ENCODE peak calls at places on chromosomes 2 and 18, in eight cellular contexts. One of them, this sample, is unnamed.
A peak's percentile ranks its signal among the peaks of the same experiment; 100 is the strongest.

GRCh38 chr2:239025081-239025801 is 177.4 kb downstream of the TWIST2 start:
- DNase-seq in fibroblast of lung: peak; percentile 86
- DNase-seq in neuronal stem cell: no peak
- DNase-seq in SK-N-SH: peak; percentile 50
- DNase-seq in IMR-90: peak; percentile 37
- DNase-seq in neural progenitor cell: no peak
- DNase-seq in K562: no peak
- DNase-seq in DND-41: no peak
- DNase-seq in this sample: no peak

GRCh38 chr2:235849489-235849888 is 318.7 kb downstream of the GBX2 start:
- DNase-seq in IMR-90: no peak
- DNase-seq in neuronal stem cell: no peak
- DNase-seq in DND-41: no peak
- DNase-seq in fibroblast of lung: no peak
- DNase-seq in K562: no peak
- DNase-seq in neural progenitor cell: no peak
- DNase-seq in SK-N-SH: no peak
- DNase-seq in this sample: no peak

GRCh38 chr2:241946306-241947003 is 76.9 kb downstream of the RTP5 start:
- DNase-seq in DND-41: no peak
- DNase-seq in IMR-90: no peak
- DNase-seq in neural progenitor cell: no peak
- DNase-seq in fibroblast of lung: no peak
- DNase-seq in K562: no peak
- DNase-seq in neuronal stem cell: no peak
- DNase-seq in SK-N-SH: no peak
- DNase-seq in this sample: no peak

GRCh38 chr2:172082944-172083718 is 2.2 kb upstream of the DLX1 start:
- DNase-seq in IMR-90: no peak
- DNase-seq in SK-N-SH: peak; percentile 48
- DNase-seq in neural progenitor cell: peak; percentile 63
- DNase-seq in neuronal stem cell: peak; percentile 35
- DNase-seq in fibroblast of lung: no peak
- DNase-seq in DND-41: no peak
- DNase-seq in K562: no peak
- DNase-seq in this sample: no peak

GRCh38 chr18:48693625-48694262 is 154.9 kb downstream of the CTIF start:
- DNase-seq in DND-41: no peak
- DNase-seq in K562: peak; percentile 41
- DNase-seq in neuronal stem cell: no peak
- DNase-seq in SK-N-SH: no peak
- DNase-seq in fibroblast of lung: peak; percentile 33
- DNase-seq in IMR-90: peak; percentile 68
- DNase-seq in neural progenitor cell: no peak
- DNase-seq in this sample: no peak

GRCh38 chr2:30691948-30692828 is 115.1 kb downstream of the CAPN13 start:
- DNase-seq in SK-N-SH: no peak
- DNase-seq in IMR-90: peak; percentile 37
- DNase-seq in fibroblast of lung: no peak
- DNase-seq in neuronal stem cell: no peak
- DNase-seq in K562: peak; percentile 21
- DNase-seq in neural progenitor cell: no peak
- DNase-seq in DND-41: no peak
- DNase-seq in this sample: no peak

GRCh38 chr18:26022585-26022984 is 67.8 kb downstream of the SS18 start:
- DNase-seq in SK-N-SH: no peak
- DNase-seq in neural progenitor cell: peak; percentile 13
- DNase-seq in DND-41: no peak
- DNase-seq in neuronal stem cell: no peak
- DNase-seq in fibroblast of lung: no peak
- DNase-seq in K562: peak; percentile 12
- DNase-seq in IMR-90: no peak
- DNase-seq in this sample: no peak

GRCh38 chr2:230682546-230682945 is 30.1 kb upstream of the CAB39 start:
- DNase-seq in K562: no peak
- DNase-seq in fibroblast of lung: no peak
- DNase-seq in DND-41: no peak
- DNase-seq in SK-N-SH: no peak
- DNase-seq in neuronal stem cell: no peak
- DNase-seq in neural progenitor cell: no peak
- DNase-seq in IMR-90: no peak
- DNase-seq in this sample: no peak

GRCh38 chr18:48161201-48161910 is 230.9 kb upstream of the SMAD2 start:
- DNase-seq in K562: peak; percentile 65
- DNase-seq in neural progenitor cell: peak; percentile 87
- DNase-seq in SK-N-SH: peak; percentile 97
- DNase-seq in fibroblast of lung: peak; percentile 66
- DNase-seq in IMR-90: peak; percentile 5
- DNase-seq in DND-41: peak; percentile 76
- DNase-seq in neuronal stem cell: peak; percentile 66
- DNase-seq in this sample: peak; percentile 82

GRCh38 chr2:235669983-235670962 is 176.4 kb downstream of the AGAP1 start:
- DNase-seq in fibroblast of lung: peak; percentile 81
- DNase-seq in SK-N-SH: peak; percentile 87
- DNase-seq in neural progenitor cell: peak; percentile 92
- DNase-seq in neuronal stem cell: peak; percentile 62
- DNase-seq in K562: no peak
- DNase-seq in IMR-90: peak; percentile 81
- DNase-seq in DND-41: no peak
- DNase-seq in this sample: peak; percentile 62

GRCh38 chr2:121237336-121237979 is 47.5 kb downstream of the TFCP2L1 start:
- DNase-seq in IMR-90: no peak
- DNase-seq in neural progenitor cell: no peak
- DNase-seq in DND-41: no peak
- DNase-seq in SK-N-SH: no peak
- DNase-seq in neuronal stem cell: no peak
- DNase-seq in fibroblast of lung: no peak
- DNase-seq in K562: no peak
- DNase-seq in this sample: no peak

GRCh38 chr2:47651296-47651695 is 131.6 kb upstream of the MSH6 start:
- DNase-seq in neural progenitor cell: no peak
- DNase-seq in fibroblast of lung: no peak
- DNase-seq in neuronal stem cell: no peak
- DNase-seq in K562: no peak
- DNase-seq in SK-N-SH: no peak
- DNase-seq in IMR-90: no peak
- DNase-seq in DND-41: no peak
- DNase-seq in this sample: no peak
- H2AFZ ChIP-seq in neural progenitor cell: no peak overlapping the region
- H2AFZ ChIP-seq in fibroblast of lung: no peak overlapping the region
- H2AFZ ChIP-seq in neuronal stem cell: no peak overlapping the region
- H2AFZ ChIP-seq in K562: no peak overlapping the region
- H2AFZ ChIP-seq in SK-N-SH: no peak overlapping the region
- H2AFZ ChIP-seq in IMR-90: no peak overlapping the region
- H2AFZ ChIP-seq in DND-41: no peak overlapping the region
- H2AFZ ChIP-seq in this sample: no peak overlapping the region

GRCh38 chr2:10814142-10814541 is 1.6 kb upstream of the PDIA6 start:
- DNase-seq in fibroblast of lung: no peak
- DNase-seq in neural progenitor cell: no peak
- DNase-seq in neuronal stem cell: no peak
- DNase-seq in K562: no peak
- DNase-seq in SK-N-SH: no peak
- DNase-seq in IMR-90: no peak
- DNase-seq in DND-41: no peak
- DNase-seq in this sample: peak; percentile 48
- H2AFZ ChIP-seq in fibroblast of lung: no peak overlapping the region
- H2AFZ ChIP-seq in neural progenitor cell: peak overlapping the region; percentile 93
- H2AFZ ChIP-seq in neuronal stem cell: peak overlapping the region; percentile 88
- H2AFZ ChIP-seq in K562: peak overlapping the region; percentile 80
- H2AFZ ChIP-seq in SK-N-SH: peak overlapping the region; percentile 60
- H2AFZ ChIP-seq in IMR-90: peak overlapping the region; percentile 84
- H2AFZ ChIP-seq in DND-41: no peak overlapping the region
- H2AFZ ChIP-seq in this sample: no peak overlapping the region

GRCh38 chr2:143730155-143730949 is 601.1 kb downstream of the ARHGAP15 start:
- DNase-seq in neural progenitor cell: no peak
- DNase-seq in fibroblast of lung: peak; percentile 20
- DNase-seq in neuronal stem cell: no peak
- DNase-seq in IMR-90: peak; percentile 22
- DNase-seq in SK-N-SH: no peak
- DNase-seq in DND-41: no peak
- DNase-seq in K562: peak; percentile 14
- DNase-seq in this sample: no peak

GRCh38 chr2:143732076-143732475 is 602.9 kb downstream of the ARHGAP15 start:
- DNase-seq in fibroblast of lung: peak; percentile 39
- DNase-seq in neuronal stem cell: no peak
- DNase-seq in K562: no peak
- DNase-seq in SK-N-SH: no peak
- DNase-seq in neural progenitor cell: no peak
- DNase-seq in IMR-90: peak; percentile 19
- DNase-seq in DND-41: no peak
- DNase-seq in this sample: no peak

GRCh38 chr2:143730950-143731254 is 601.7 kb downstream of the ARHGAP15 start:
- DNase-seq in neuronal stem cell: no peak
- DNase-seq in SK-N-SH: no peak
- DNase-seq in fibroblast of lung: no peak
- DNase-seq in IMR-90: no peak
- DNase-seq in K562: no peak
- DNase-seq in neural progenitor cell: no peak
- DNase-seq in DND-41: no peak
- DNase-seq in this sample: no peak

GRCh38 chr2:143725425-143725824 is 596.2 kb downstream of the ARHGAP15 start:
- DNase-seq in neuronal stem cell: no peak
- DNase-seq in fibroblast of lung: no peak
- DNase-seq in K562: no peak
- DNase-seq in DND-41: no peak
- DNase-seq in IMR-90: no peak
- DNase-seq in SK-N-SH: no peak
- DNase-seq in neural progenitor cell: no peak
- DNase-seq in this sample: no peak

GRCh38 chr2:143728498-143728897 is 599.3 kb downstream of the ARHGAP15 start:
- DNase-seq in K562: no peak
- DNase-seq in fibroblast of lung: no peak
- DNase-seq in neuronal stem cell: no peak
- DNase-seq in neural progenitor cell: no peak
- DNase-seq in DND-41: no peak
- DNase-seq in SK-N-SH: no peak
- DNase-seq in IMR-90: no peak
- DNase-seq in this sample: no peak
- H2AFZ ChIP-seq in K562: peak overlapping the region; percentile 34
- H2AFZ ChIP-seq in fibroblast of lung: no peak overlapping the region
- H2AFZ ChIP-seq in neuronal stem cell: no peak overlapping the region
- H2AFZ ChIP-seq in neural progenitor cell: no peak overlapping the region
- H2AFZ ChIP-seq in DND-41: no peak overlapping the region
- H2AFZ ChIP-seq in SK-N-SH: no peak overlapping the region
- H2AFZ ChIP-seq in IMR-90: no peak overlapping the region
- H2AFZ ChIP-seq in this sample: no peak overlapping the region

DNA sequence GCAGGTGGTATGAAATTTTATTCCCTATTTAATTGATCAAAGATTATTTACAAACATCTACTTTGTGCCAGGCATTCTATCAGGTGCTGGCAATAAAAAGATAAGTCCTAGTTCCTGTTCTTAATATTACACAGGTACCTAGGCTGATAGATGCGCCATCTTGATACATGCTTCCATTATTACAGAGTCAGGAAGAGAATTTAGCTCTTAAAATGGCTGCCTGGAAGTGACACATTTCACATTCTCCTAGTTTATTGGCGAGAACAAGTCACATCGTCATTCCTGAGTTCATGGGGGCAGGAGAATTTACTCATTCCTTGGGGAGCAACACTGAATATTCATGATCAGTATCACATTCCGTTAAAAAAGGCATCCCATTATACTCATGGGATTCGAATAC is 1.1 kb upstream of the DARS1 start:
- DNase-seq in neuronal stem cell: no peak
- DNase-seq in neural progenitor cell: no peak
- DNase-seq in DND-41: no peak
- DNase-seq in IMR-90: no peak
- DNase-seq in K562: no peak
- DNase-seq in fibroblast of lung: no peak
- DNase-seq in SK-N-SH: no peak
- DNase-seq in this sample: no peak
- H2AFZ ChIP-seq in neuronal stem cell: no peak overlapping the region
- H2AFZ ChIP-seq in neural progenitor cell: no peak overlapping the region
- H2AFZ ChIP-seq in DND-41: peak overlapping the region; percentile 90
- H2AFZ ChIP-seq in IMR-90: no peak overlapping the region
- H2AFZ ChIP-seq in K562: peak overlapping the region; percentile 93
- H2AFZ ChIP-seq in fibroblast of lung: no peak overlapping the region
- H2AFZ ChIP-seq in SK-N-SH: peak overlapping the region; percentile 96
- H2AFZ ChIP-seq in this sample: no peak overlapping the region

This sample was measured in H9.